ENCODE peak calls at places on chromosomes 1 and 21, in five cellular contexts. One of them, this sample, is unnamed.

GRCh38 chr21:45830720-45831366 is 150.7 kb upstream of the COL6A1 start:
- DNase-seq in choroid plexus epithelial cell: no peak
- DNase-seq in psoas muscle: no peak
- DNase-seq in cardiac muscle cell: no peak
- DNase-seq in GM13977: no peak
- DNase-seq in this sample: no peak

GRCh38 chr21:45102391-45102932 is 28.1 kb downstream of the ADARB1 start:
- DNase-seq in choroid plexus epithelial cell: peak; percentile 60
- DNase-seq in psoas muscle: no peak
- DNase-seq in cardiac muscle cell: no peak
- DNase-seq in GM13977: no peak
- DNase-seq in this sample: no peak

GRCh38 chr1:11482186-11482585 is 3.2 kb downstream of the DISP3 start:
- DNase-seq in choroid plexus epithelial cell: no peak
- DNase-seq in psoas muscle: no peak
- DNase-seq in cardiac muscle cell: no peak
- DNase-seq in GM13977: no peak
- DNase-seq in this sample: no peak

GRCh38 chr1:38420666-38421065 is 374.1 kb upstream of the POU3F1 start:
- DNase-seq in choroid plexus epithelial cell: no peak
- DNase-seq in psoas muscle: no peak
- DNase-seq in cardiac muscle cell: no peak
- DNase-seq in GM13977: no peak
- DNase-seq in this sample: no peak

GRCh38 chr1:10415211-10415930 is 14.9 kb upstream of the CENPS start:
- DNase-seq in choroid plexus epithelial cell: peak; percentile 86
- DNase-seq in psoas muscle: no peak
- DNase-seq in cardiac muscle cell: no peak
- DNase-seq in GM13977: no peak
- DNase-seq in this sample: no peak

GRCh38 chr1:29210278-29211085 is 20.3 kb downstream of the MECR start:
- DNase-seq in choroid plexus epithelial cell: no peak
- DNase-seq in psoas muscle: no peak
- DNase-seq in cardiac muscle cell: no peak
- DNase-seq in GM13977: peak; percentile 73
- DNase-seq in this sample: peak; percentile 75

GRCh38 chr21:31650930-31651329 is 8.6 kb upstream of the SOD1 start:
- DNase-seq in choroid plexus epithelial cell: no peak
- DNase-seq in psoas muscle: no peak
- DNase-seq in cardiac muscle cell: no peak
- DNase-seq in GM13977: no peak
- DNase-seq in this sample: no peak

GRCh38 chr1:5493708-5494390 is 498.4 kb downstream of the NPHP4 start:
- DNase-seq in choroid plexus epithelial cell: no peak
- DNase-seq in psoas muscle: no peak
- DNase-seq in cardiac muscle cell: no peak
- DNase-seq in GM13977: no peak
- DNase-seq in this sample: no peak

GRCh38 chr1:36396359-36396758 is 1.3 kb downstream of the LSM10 start:
- DNase-seq in choroid plexus epithelial cell: no peak
- DNase-seq in psoas muscle: no peak
- DNase-seq in cardiac muscle cell: no peak
- DNase-seq in GM13977: no peak
- DNase-seq in this sample: no peak

GRCh38 chr1:29416825-29417557 is 180.7 kb downstream of the PTPRU start:
- DNase-seq in choroid plexus epithelial cell: peak; percentile 55
- DNase-seq in psoas muscle: no peak
- DNase-seq in cardiac muscle cell: no peak
- DNase-seq in GM13977: no peak
- DNase-seq in this sample: no peak

GRCh38 chr1:94383966-94384408 is 34.2 kb upstream of the ABCD3 start:
- DNase-seq in choroid plexus epithelial cell: peak; percentile 88
- DNase-seq in psoas muscle: no peak
- DNase-seq in cardiac muscle cell: no peak
- DNase-seq in GM13977: peak; percentile 14
- DNase-seq in this sample: no peak

GRCh38 chr1:18256318-18257235 is 149.0 kb downstream of the IGSF21 start:
- DNase-seq in choroid plexus epithelial cell: peak; percentile 14
- DNase-seq in psoas muscle: peak; percentile 23
- DNase-seq in cardiac muscle cell: peak; percentile 92
- DNase-seq in GM13977: peak; percentile 41
- DNase-seq in this sample: peak; percentile 56

GRCh38 chr1:232833966-232834535 is 28.8 kb downstream of the MAP10 start:
- DNase-seq in choroid plexus epithelial cell: no peak
- DNase-seq in psoas muscle: no peak
- DNase-seq in cardiac muscle cell: no peak
- DNase-seq in GM13977: no peak
- DNase-seq in this sample: no peak

GRCh38 chr1:83554174-83554573 is 444.8 kb downstream of the TTLL7 start:
- DNase-seq in choroid plexus epithelial cell: peak; percentile 1
- DNase-seq in psoas muscle: no peak
- DNase-seq in cardiac muscle cell: peak; percentile 13
- DNase-seq in GM13977: no peak
- DNase-seq in this sample: no peak

GRCh38 chr1:94772230-94772641 is 47.9 kb upstream of the SLC44A3 start:
- DNase-seq in choroid plexus epithelial cell: peak; percentile 98
- DNase-seq in psoas muscle: no peak
- DNase-seq in cardiac muscle cell: no peak
- DNase-seq in GM13977: no peak
- DNase-seq in this sample: no peak

GRCh38 chr1:109760581-109761226 is 3.0 kb downstream of the EPS8L3 start:
- DNase-seq in choroid plexus epithelial cell: no peak
- DNase-seq in psoas muscle: no peak
- DNase-seq in cardiac muscle cell: no peak
- DNase-seq in GM13977: no peak
- DNase-seq in this sample: no peak

GRCh38 chr1:78687914-78688313 is 38.3 kb downstream of the IFI44 start:
- DNase-seq in choroid plexus epithelial cell: peak; percentile 24
- DNase-seq in psoas muscle: no peak
- DNase-seq in cardiac muscle cell: no peak
- DNase-seq in GM13977: no peak
- DNase-seq in this sample: no peak

GRCh38 chr1:150159550-150159949 is 9.8 kb downstream of the PLEKHO1 start:
- DNase-seq in choroid plexus epithelial cell: peak; percentile 45
- DNase-seq in psoas muscle: no peak
- DNase-seq in cardiac muscle cell: no peak
- DNase-seq in GM13977: no peak
- DNase-seq in this sample: peak; percentile 48

GRCh38 chr1:218804014-218804785 is 369.5 kb upstream of the LYPLAL1 start:
- DNase-seq in choroid plexus epithelial cell: no peak
- DNase-seq in psoas muscle: no peak
- DNase-seq in cardiac muscle cell: no peak
- DNase-seq in GM13977: no peak
- DNase-seq in this sample: no peak

GRCh38 chr1:203663294-203663693 is 36.7 kb downstream of the ATP2B4 start:
- DNase-seq in choroid plexus epithelial cell: peak; percentile 88
- DNase-seq in psoas muscle: no peak
- DNase-seq in cardiac muscle cell: no peak
- DNase-seq in GM13977: no peak
- DNase-seq in this sample: no peak

GRCh38 chr1:7491089-7491817 is 279.8 kb upstream of the VAMP3 start:
- DNase-seq in choroid plexus epithelial cell: peak; percentile 60
- DNase-seq in psoas muscle: no peak
- DNase-seq in cardiac muscle cell: no peak
- DNase-seq in GM13977: no peak
- DNase-seq in this sample: no peak

GRCh38 chr21:46000731-46001641 is 19.4 kb downstream of the COL6A1 start:
- DNase-seq in choroid plexus epithelial cell: no peak
- DNase-seq in psoas muscle: peak; percentile 19
- DNase-seq in cardiac muscle cell: peak; percentile 37
- DNase-seq in GM13977: no peak
- DNase-seq in this sample: no peak

GRCh38 chr1:93593868-93594602 is 87.6 kb downstream of the BCAR3 start:
- DNase-seq in choroid plexus epithelial cell: no peak
- DNase-seq in psoas muscle: no peak
- DNase-seq in cardiac muscle cell: no peak
- DNase-seq in GM13977: no peak
- DNase-seq in this sample: no peak

GRCh38 chr1:36846366-36846765 is 187.9 kb downstream of the GRIK3 start:
- DNase-seq in choroid plexus epithelial cell: no peak
- DNase-seq in psoas muscle: no peak
- DNase-seq in cardiac muscle cell: no peak
- DNase-seq in GM13977: no peak
- DNase-seq in this sample: no peak

GRCh38 chr1:183416850-183417690 is 1.1 kb downstream of the NMNAT2 start:
- DNase-seq in choroid plexus epithelial cell: peak; percentile 65
- DNase-seq in psoas muscle: peak; percentile 60
- DNase-seq in cardiac muscle cell: peak; percentile 91
- DNase-seq in GM13977: no peak
- DNase-seq in this sample: peak; percentile 51

DNA sequence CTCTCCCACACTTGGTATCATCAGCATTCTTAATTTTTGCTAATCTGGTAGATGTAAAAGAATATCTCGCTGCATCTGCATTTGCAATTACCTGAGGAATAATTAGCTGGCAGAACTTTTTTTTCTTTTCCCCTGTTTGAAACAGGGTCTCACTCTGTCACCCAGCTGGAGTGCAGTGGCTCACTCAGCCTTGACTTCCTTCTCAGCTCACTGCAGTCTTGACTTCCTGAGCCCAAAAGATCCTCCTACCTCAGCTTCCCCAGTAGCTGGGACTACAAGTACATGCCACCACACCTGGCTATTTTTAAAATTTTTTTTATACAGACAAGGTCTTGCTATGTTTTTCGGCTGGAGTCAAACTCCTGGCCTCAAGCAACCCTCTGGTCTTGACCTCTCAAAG is 35.4 kb upstream of the ENAH start:
- DNase-seq in choroid plexus epithelial cell: no peak
- DNase-seq in psoas muscle: no peak
- DNase-seq in cardiac muscle cell: no peak
- DNase-seq in GM13977: no peak
- DNase-seq in this sample: no peak
- TF ChIP-seq CTCF in choroid plexus epithelial cell: no peak
- TF ChIP-seq CTCF in psoas muscle: no peak
- TF ChIP-seq CTCF in cardiac muscle cell: no peak
- TF ChIP-seq CTCF in GM13977: no peak
- TF ChIP-seq CTCF in this sample: no peak

DNA sequence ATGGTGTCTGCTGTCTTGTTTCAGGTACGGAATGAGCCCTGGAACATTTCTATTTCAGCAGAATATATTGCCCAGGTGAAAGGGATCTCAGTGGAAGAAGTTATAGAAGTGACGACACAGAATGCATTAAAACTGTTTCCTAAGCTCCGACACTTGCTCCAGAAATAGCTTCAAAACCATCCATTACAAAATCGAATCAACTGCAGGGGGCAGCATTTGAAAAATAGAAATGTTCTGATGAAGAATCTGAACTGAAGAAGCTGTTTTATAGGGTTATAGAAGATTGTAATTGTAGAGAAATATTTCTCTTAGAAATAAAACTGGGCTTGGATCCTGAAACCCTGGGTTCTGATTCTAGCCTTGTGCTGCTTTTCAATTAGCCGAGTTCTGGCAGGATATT is 23.3 kb downstream of the TATDN3 start:
- DNase-seq in choroid plexus epithelial cell: peak; percentile 49
- DNase-seq in psoas muscle: no peak
- DNase-seq in cardiac muscle cell: peak; percentile 38
- DNase-seq in GM13977: no peak
- DNase-seq in this sample: no peak
- TF ChIP-seq CTCF in choroid plexus epithelial cell: peak; percentile 44
- TF ChIP-seq CTCF in psoas muscle: peak; percentile 43
- TF ChIP-seq CTCF in cardiac muscle cell: no peak
- TF ChIP-seq CTCF in GM13977: peak; percentile 36
- TF ChIP-seq CTCF in this sample: no peak

GRCh38 chr1:24849653-24850295 is 80.3 kb downstream of the RUNX3 start:
- DNase-seq in choroid plexus epithelial cell: peak; percentile 53
- DNase-seq in psoas muscle: no peak
- DNase-seq in cardiac muscle cell: peak; percentile 55
- DNase-seq in GM13977: no peak
- DNase-seq in this sample: peak; percentile 44
- TF ChIP-seq CTCF in choroid plexus epithelial cell: peak; percentile 31
- TF ChIP-seq CTCF in psoas muscle: no peak
- TF ChIP-seq CTCF in cardiac muscle cell: peak; percentile 19
- TF ChIP-seq CTCF in GM13977: peak; percentile 80
- TF ChIP-seq CTCF in this sample: peak; percentile 65

DNA sequence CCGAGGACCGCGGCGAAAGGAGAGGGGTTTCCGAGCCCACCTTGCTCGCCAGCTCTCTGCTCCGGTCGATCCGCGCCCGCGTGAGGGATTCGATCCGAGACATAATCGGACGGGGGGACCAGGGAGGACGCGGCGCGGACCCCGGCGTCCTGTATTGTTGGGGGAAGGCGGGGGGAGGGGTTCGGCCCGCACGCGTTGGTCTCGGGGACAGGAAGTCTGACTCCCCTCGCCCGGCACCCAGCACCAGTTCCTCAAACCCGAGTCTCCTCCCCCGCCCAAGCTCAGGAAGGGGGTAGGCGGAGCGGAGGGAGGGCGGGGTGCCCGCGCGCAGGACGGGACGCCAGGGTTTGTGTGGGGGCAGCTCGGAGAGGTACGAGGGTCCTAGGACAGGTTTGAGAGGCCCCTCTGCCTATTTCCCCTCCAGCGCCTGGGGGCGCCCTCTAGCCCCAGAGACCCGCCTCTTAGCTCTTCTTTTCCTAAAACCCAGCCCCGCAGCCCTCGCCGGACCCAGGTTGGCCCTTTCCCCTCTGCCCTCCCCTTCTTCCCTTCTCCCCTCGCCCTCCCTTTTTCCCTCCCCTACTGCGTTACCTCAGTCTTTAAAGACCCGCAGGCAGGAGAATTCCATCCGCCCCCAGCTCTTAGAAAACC is at the start of gene ARHGEF2:
- DNase-seq in choroid plexus epithelial cell: no peak
- DNase-seq in psoas muscle: peak; percentile 85
- DNase-seq in cardiac muscle cell: peak; percentile 86
- DNase-seq in GM13977: peak; percentile 91
- DNase-seq in this sample: peak; percentile 92
- TF ChIP-seq CTCF in choroid plexus epithelial cell: peak; percentile 51
- TF ChIP-seq CTCF in psoas muscle: no peak
- TF ChIP-seq CTCF in cardiac muscle cell: peak; percentile 40
- TF ChIP-seq CTCF in GM13977: peak; percentile 52
- TF ChIP-seq CTCF in this sample: no peak

This sample was measured in GM13976.